ENCODE peak calls at places on chromosomes 4 and X, in five cellular contexts. D, W, B, E and M are unnamed samples.
A peak's percentile ranks its signal among the peaks of the same experiment; 100 is the strongest.

GRCh38 chrX:357693-358471 is 28.8 kb downstream of the PPP2R3B start:
- DNase-seq in W (no peak), D (peak; percentile 38), E (peak; percentile 34), B (peak; percentile 52), M (no peak)

GRCh38 chr4:26074672-26075071 is 160.7 kb downstream of the SMIM20 start:
- DNase-seq in W (no peak), B (no peak), E (no peak), D (no peak), M (peak; percentile 82)

GRCh38 chr4:10200869-10201268 is 84.3 kb upstream of the WDR1 start:
- DNase-seq in E (no peak), B (no peak), D (no peak), W (no peak), M (no peak)

GRCh38 chr4:37719021-37719420 is 32.8 kb upstream of the RELL1 start:
- DNase-seq in W (no peak), B (no peak), D (no peak), E (peak; percentile 23), M (no peak)

GRCh38 chrX:16869393-16870094 is 618 bp downstream of the RBBP7 start:
- DNase-seq in D (peak; percentile 32), E (peak; percentile 32), W (peak; percentile 69), B (no peak), M (peak; percentile 69)

GRCh38 chrX:50609796-50610195 is 139.2 kb upstream of the DGKK start:
- DNase-seq in B (no peak), W (no peak), E (peak; percentile 18), D (no peak), M (no peak)

GRCh38 chrX:47200385-47201150 is 6.9 kb downstream of the UBA1 start:
- DNase-seq in W (no peak), E (peak; percentile 88), B (peak; percentile 75), D (peak; percentile 88), M (no peak)

GRCh38 chr4:76384052-76384451 is 36.9 kb downstream of the CCDC158 start:
- DNase-seq in E (no peak), B (no peak), W (no peak), D (peak; percentile 4), M (no peak)

GRCh38 chr4:25253072-25253447 is 19.2 kb downstream of the PI4K2B start:
- DNase-seq in W (no peak), B (no peak), D (no peak), E (no peak), M (peak; percentile 36)

GRCh38 chr4:62455871-62456270 is 1255.7 kb downstream of the ADGRL3 start:
- DNase-seq in W (no peak), E (no peak), D (no peak), B (no peak), M (no peak)

GRCh38 chrX:84634201-84634782 is 132.0 kb upstream of the HDX start:
- DNase-seq in E (no peak), B (no peak), D (no peak), W (no peak), M (no peak)

GRCh38 chr4:53804719-53805118 is 213.4 kb upstream of the LNX1 start:
- DNase-seq in E (no peak), W (no peak), B (no peak), D (peak; percentile 34), M (peak; percentile 43)

GRCh38 chr4:152050098-152050497 is 289.3 kb upstream of the GATB start:
- DNase-seq in E (no peak), D (no peak), B (no peak), W (no peak), M (no peak)

GRCh38 chr4:111631157-111631999 is 513.9 kb upstream of the FAM241A start:
- DNase-seq in B (no peak), D (no peak), E (peak; percentile 47), W (no peak), M (no peak)

GRCh38 chr4:13544556-13545393 is 467 bp upstream of the NKX3-2 start:
- DNase-seq in B (no peak), W (no peak), E (peak; percentile 33), D (peak; percentile 73), M (peak; percentile 85)

GRCh38 chr4:174521800-174522182 is 497 bp downstream of the HPGD start:
- DNase-seq in B (peak; percentile 52), E (no peak), D (peak; percentile 70), W (no peak), M (no peak)

GRCh38 chrX:12139934-12140611 is 1.8 kb downstream of the FRMPD4 start:
- DNase-seq in B (no peak), D (peak; percentile 38), E (peak; percentile 31), W (no peak), M (no peak)

GRCh38 chrX:47156611-47157520 is 11.8 kb downstream of the RBM10 start:
- DNase-seq in B (no peak), E (no peak), D (no peak), W (peak; percentile 30), M (no peak)

GRCh38 chr4:138050601-138051000 is 191.5 kb downstream of the SLC7A11 start:
- DNase-seq in W (no peak), D (no peak), E (no peak), B (no peak), M (no peak)

GRCh38 chrX:55312655-55313054 is 47.9 kb upstream of the PAGE3 start:
- DNase-seq in W (no peak), E (no peak), D (no peak), B (no peak), M (no peak)

GRCh38 chr4:185312699-185313098 is 83.0 kb downstream of the LRP2BP start:
- DNase-seq in D (no peak), B (no peak), E (no peak), W (no peak), M (no peak)

GRCh38 chr4:164959896-164960295 is 17.6 kb downstream of the TRIM61 start:
- DNase-seq in W (no peak), E (peak; percentile 49), B (no peak), D (no peak), M (no peak)

GRCh38 chr4:151905197-151905596 is 144.4 kb upstream of the GATB start:
- DNase-seq in D (no peak), E (no peak), W (no peak), B (no peak), M (peak; percentile 55)

GRCh38 chr4:176286728-176287127 is 17.7 kb upstream of the ASB5 start:
- DNase-seq in B (no peak), W (no peak), D (no peak), E (peak; percentile 20), M (no peak)

GRCh38 chr4:104163820-104164219 is 330.9 kb downstream of the CXXC4 start:
- DNase-seq in D (no peak), W (no peak), E (no peak), B (no peak), M (no peak)

DNA sequence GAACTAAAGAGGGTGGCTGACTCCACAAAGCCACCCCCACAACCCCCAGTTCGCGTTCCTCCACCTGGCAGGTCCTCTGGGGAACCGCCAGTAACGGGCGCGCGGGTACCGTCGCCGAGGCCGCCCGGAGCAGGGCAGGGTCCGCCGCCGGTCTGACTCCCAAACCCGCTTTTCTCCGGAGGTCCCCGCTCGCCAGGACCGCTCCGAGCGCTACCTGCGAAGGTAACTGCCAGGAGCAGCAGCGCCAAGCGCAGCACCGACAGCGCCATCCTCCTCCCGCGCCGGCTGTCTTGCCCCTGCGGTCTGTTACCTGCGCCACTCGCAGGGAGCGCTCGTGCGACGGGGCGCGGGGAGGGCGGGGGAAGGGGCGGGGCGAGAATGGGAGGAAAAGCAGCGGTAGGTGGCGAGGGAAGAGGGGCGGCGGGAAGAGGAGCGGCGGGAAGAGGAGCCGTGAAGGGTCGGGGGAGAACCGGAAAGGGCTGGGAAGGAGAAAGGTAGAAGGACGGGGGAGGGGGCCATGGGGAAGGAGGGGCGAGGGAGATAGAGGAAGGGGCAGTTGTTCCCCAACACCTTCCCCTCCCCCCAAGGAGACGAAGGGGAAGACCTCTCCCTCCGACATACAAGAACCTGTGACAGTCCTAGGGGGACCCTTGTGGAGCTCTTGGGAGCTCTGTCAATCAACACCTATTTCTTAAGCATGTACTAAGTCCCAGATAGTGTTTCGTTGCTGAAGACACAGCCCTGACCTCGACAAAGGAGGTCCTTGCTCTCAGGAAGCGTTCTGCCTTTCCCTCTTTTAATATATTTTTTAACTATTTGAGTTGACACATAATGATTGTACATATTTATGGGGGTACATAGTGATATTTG is at the start of gene SPINK2:
- DNase-seq in W (no peak), D (peak; percentile 22), B (no peak), E (no peak), M (peak; percentile 46)
- TF ChIP-seq CTCF in W (peak; percentile 32), D (no peak), B (no peak), E (no peak), M (no peak)

GRCh38 chr4:155708782-155709181 is 42.1 kb downstream of the GUCY1A1 start:
- DNase-seq in B (no peak), E (no peak), W (no peak), D (no peak), M (no peak)

GRCh38 chr4:155709878-155710277 is 43.2 kb downstream of the GUCY1A1 start:
- DNase-seq in W (no peak), B (no peak), D (no peak), E (no peak), M (no peak)

GRCh38 chr4:155704841-155705404 is 38.3 kb downstream of the GUCY1A1 start:
- DNase-seq in D (no peak), W (no peak), B (no peak), E (no peak), M (no peak)

GRCh38 chr4:155705664-155706063 is 39.0 kb downstream of the GUCY1A1 start:
- DNase-seq in W (no peak), D (peak; percentile 26), B (no peak), E (no peak), M (no peak)

GRCh38 chr4:155707251-155707650 is 40.6 kb downstream of the GUCY1A1 start:
- DNase-seq in B (no peak), D (no peak), W (no peak), E (no peak), M (no peak)
- TF ChIP-seq CTCF in B (no peak), D (no peak), W (no peak), E (no peak), M (no peak)

DNA sequence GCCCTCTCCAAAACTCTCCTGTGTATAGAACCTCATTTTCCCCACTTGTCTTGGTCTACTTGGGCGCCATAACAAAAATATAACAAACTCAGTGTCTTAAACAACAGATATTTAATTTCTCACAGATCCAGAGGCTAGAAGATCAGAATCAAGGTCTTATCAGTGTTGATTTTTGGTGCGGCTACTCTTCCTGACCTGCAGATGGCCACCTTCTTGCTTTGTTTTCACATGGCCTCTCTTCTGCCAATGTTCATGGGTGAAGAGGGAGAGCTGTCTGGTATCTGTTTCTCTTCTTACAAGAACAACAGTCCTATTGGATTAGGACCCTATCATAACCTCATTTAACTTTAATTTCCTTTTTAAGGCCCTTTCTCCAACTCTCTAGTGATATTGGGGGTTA is 177.3 kb downstream of the PABPC4L start:
- DNase-seq in E (no peak), D (peak; percentile 39), W (no peak), B (no peak), M (no peak)
- TF ChIP-seq CTCF in E (no peak), D (peak; percentile 9), W (no peak), B (no peak), M (no peak)

DNA sequence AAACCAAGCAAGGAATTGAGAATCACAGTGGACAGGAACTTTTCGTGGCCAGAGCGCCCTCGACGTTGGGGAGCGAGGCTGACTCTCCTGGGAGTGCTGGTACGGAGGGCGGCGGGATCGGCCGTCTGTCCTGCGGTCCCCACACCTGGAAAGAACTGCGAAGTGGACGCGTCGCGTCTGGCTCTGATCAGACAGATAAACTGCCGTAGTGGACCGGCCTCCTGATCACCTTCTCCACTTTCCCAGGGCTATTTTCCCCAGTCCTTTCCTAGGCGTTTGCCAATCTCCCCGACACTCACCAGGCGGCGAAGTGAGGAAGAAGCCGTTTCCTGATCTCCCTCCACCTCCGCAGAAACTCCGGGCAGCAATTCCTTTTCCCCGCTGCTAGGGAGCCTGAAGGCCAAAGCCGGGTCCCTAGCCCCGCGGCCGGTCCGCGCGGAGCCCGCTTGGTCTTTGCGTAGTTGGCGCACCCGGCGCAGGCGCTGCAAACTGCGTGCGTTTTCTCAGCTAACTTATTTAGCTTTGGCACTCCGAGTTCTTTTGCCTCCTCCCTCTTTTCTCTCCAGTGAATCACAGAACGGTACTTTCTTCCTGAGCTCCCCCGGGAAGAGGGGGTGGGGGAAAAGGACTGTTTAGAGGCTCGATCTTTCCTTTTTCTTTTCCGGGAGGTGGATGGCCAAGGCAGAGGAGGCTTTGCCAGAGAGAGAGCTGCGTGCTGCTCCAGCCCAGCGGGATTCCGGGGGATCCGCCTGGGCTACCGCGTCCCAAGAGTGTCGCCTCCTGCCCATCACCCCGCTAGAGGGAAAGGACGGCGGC is at the start of gene ARSJ:
- DNase-seq in E (peak; percentile 80), D (peak; percentile 58), W (peak; percentile 66), B (peak; percentile 67), M (no peak)
- TF ChIP-seq CTCF in E (peak; percentile 18), D (peak; percentile 5), W (no peak), B (no peak), M (no peak)